ENCODE peak calls at places on chromosomes 3 and 15, in seven cellular contexts. G, F, J, L, Y, D and K are unnamed samples.

GRCh38 chr3:37456270-37456708 is 281.9 kb upstream of the LRRFIP2 start:
- DNase-seq in G (no peak), F (no peak), J (peak), L (peak), Y (no peak), D (peak), K (peak)

GRCh38 chr3:52742418-52743041 is 28.2 kb downstream of the NEK4 start:
- DNase-seq in G (no peak), F (no peak), J (no peak), L (no peak), Y (peak), D (no peak), K (peak)

GRCh38 chr3:71301001-71301400 is 282.5 kb downstream of the FOXP1 start:
- DNase-seq in G (no peak), F (no peak), J (no peak), L (no peak), Y (peak), D (no peak), K (no peak)

GRCh38 chr15:77983091-77983707 is 94.3 kb downstream of the TBC1D2B start:
- DNase-seq in G (no peak), F (no peak), J (no peak), L (no peak), Y (no peak), D (peak), K (no peak)

GRCh38 chr3:90052425-90052950 is 945.1 kb downstream of the EPHA3 start:
- DNase-seq in G (no peak), F (no peak), J (no peak), L (no peak), Y (no peak), D (no peak), K (peak)

GRCh38 chr3:17301271-17301670 is 416.5 kb downstream of the PLCL2 start:
- DNase-seq in G (no peak), F (no peak), J (no peak), L (no peak), Y (no peak), D (no peak), K (no peak)

GRCh38 chr3:127406309-127407025 is 118.6 kb upstream of the PRR20G start:
- DNase-seq in G (peak), F (peak), J (no peak), L (no peak), Y (peak), D (peak), K (peak)

GRCh38 chr3:15272431-15273196 is 59.8 kb downstream of the SH3BP5 start:
- DNase-seq in G (no peak), F (no peak), J (no peak), L (no peak), Y (no peak), D (no peak), K (peak)

GRCh38 chr3:117170112-117170511 is 460.5 kb downstream of the TUSC7 start:
- DNase-seq in G (no peak), F (no peak), J (no peak), L (no peak), Y (no peak), D (no peak), K (no peak)

GRCh38 chr3:113086506-113087461 is 96.0 kb downstream of the GTPBP8 start:
- DNase-seq in G (peak), F (no peak), J (no peak), L (no peak), Y (no peak), D (no peak), K (no peak)

GRCh38 chr3:188584162-188584529 is 430.2 kb downstream of the LPP start:
- DNase-seq in G (no peak), F (no peak), J (no peak), L (no peak), Y (no peak), D (no peak), K (peak)

GRCh38 chr3:147413712-147414325 is 4.7 kb downstream of the ZIC1 start:
- DNase-seq in G (no peak), F (no peak), J (no peak), L (no peak), Y (no peak), D (no peak), K (no peak)

GRCh38 chr3:147412917-147413711 is 3.9 kb downstream of the ZIC1 start:
- DNase-seq in G (no peak), F (no peak), J (no peak), L (no peak), Y (no peak), D (no peak), K (no peak)

GRCh38 chr3:147411235-147411607 is 2.1 kb downstream of the ZIC1 start:
- DNase-seq in G (no peak), F (no peak), J (no peak), L (no peak), Y (no peak), D (no peak), K (no peak)

GRCh38 chr3:147411777-147412176 is 2.6 kb downstream of the ZIC1 start:
- DNase-seq in G (no peak), F (no peak), J (no peak), L (no peak), Y (no peak), D (no peak), K (no peak)

GRCh38 chr3:147412491-147412916 is 3.3 kb downstream of the ZIC1 start:
- DNase-seq in G (no peak), F (no peak), J (no peak), L (no peak), Y (no peak), D (no peak), K (no peak)
- H3K4me3 ChIP-seq in G (no peak), F (no peak), J (no peak), L (no peak), Y (no peak), D (no peak), K (no peak)

DNA sequence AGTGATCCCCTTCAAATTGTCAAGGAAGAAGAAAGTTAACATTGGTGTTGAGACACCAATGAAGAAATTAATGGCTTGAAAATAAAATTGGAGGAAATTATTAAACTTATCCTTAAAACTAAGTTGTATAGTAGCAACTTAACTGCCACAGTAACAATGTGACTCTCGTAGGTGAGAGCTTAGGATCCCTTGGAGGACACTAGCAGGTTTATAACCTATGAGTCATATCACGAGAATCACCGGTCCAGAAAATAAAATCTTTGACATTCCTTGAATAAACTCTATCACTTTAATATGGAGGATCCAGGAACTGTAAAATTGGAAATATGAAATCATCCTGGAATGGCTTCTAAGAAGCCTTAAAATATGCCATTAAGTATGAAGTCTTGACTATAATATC is 2.1 kb downstream of the GHSR start:
- DNase-seq in G (no peak), F (no peak), J (no peak), L (no peak), Y (no peak), D (no peak), K (no peak)
- H3K4me3 ChIP-seq in G (no peak), F (no peak), J (no peak), L (no peak), Y (no peak), D (no peak), K (no peak)

GRCh38 chr3:80769683-80770082 is 991.8 kb downstream of the GBE1 start:
- DNase-seq in G (no peak), F (no peak), J (peak), L (peak), Y (no peak), D (no peak), K (peak)
- H3K4me3 ChIP-seq in G (no peak), F (no peak), J (no peak), L (no peak), Y (no peak), D (no peak), K (peak)

GRCh38 chr15:76338555-76339301 is 2.2 kb downstream of the ISL2 start:
- DNase-seq in G (no peak), F (no peak), J (no peak), L (no peak), Y (no peak), D (no peak), K (no peak)
- H3K4me3 ChIP-seq in G (peak), F (no peak), J (no peak), L (no peak), Y (no peak), D (no peak), K (no peak)

GRCh38 chr3:12296511-12296910 is 7.6 kb downstream of the PPARG start:
- DNase-seq in G (no peak), F (no peak), J (no peak), L (no peak), Y (no peak), D (no peak), K (no peak)

GRCh38 chr3:12289562-12289961 is 692 bp downstream of the PPARG start:
- DNase-seq in G (no peak), F (no peak), J (no peak), L (no peak), Y (no peak), D (no peak), K (no peak)

GRCh38 chr3:12294885-12295580 is 6.2 kb downstream of the PPARG start:
- DNase-seq in G (no peak), F (no peak), J (no peak), L (no peak), Y (no peak), D (no peak), K (peak)

GRCh38 chr3:12288466-12289129 is at the start of gene PPARG:
- DNase-seq in G (peak), F (no peak), J (peak), L (peak), Y (no peak), D (no peak), K (peak)

DNA sequence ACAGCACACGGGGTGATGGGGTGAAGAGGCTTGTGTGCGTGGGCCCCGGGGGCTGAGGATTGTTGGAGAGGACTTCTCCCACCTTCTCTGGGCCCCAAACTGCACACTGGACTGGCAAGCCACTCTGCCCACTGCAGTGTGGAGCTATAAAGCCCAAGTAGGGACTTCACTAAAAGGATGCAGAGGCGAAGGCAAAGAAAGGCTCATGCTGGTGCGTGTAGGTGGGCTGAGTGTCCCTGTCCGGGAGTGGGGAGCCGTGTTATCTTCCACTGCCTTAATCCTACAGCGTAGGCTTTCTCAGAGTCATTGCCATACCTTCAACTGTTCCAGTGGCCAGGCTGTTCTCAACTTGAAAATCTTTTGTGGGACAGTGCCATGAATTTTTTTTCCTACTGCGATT is 3.9 kb downstream of the PPARG start:
- DNase-seq in G (no peak), F (no peak), J (no peak), L (no peak), Y (no peak), D (no peak), K (no peak)
- H3K4me3 ChIP-seq in G (no peak), F (no peak), J (no peak), L (no peak), Y (no peak), D (no peak), K (no peak)